ENCODE peak calls at places on chromosomes 3 and 15, in four cellular contexts. One of them, this sample, is unnamed.

GRCh38 chr3:166829896-166830295 is 550.2 kb downstream of the ZBBX start:
- DNase-seq in right atrium auricular region: no peak
- DNase-seq in RWPE1: peak; percentile 12
- DNase-seq in breast epithelium: no peak
- DNase-seq in this sample: no peak

GRCh38 chr3:179719048-179719734 is 66.4 kb downstream of the USP13 start:
- DNase-seq in breast epithelium: no peak
- DNase-seq in RWPE1: no peak
- DNase-seq in right atrium auricular region: no peak
- DNase-seq in this sample: no peak

GRCh38 chr3:189139631-189140030 is 32.1 kb upstream of the TPRG1 start:
- DNase-seq in breast epithelium: no peak
- DNase-seq in RWPE1: no peak
- DNase-seq in right atrium auricular region: no peak
- DNase-seq in this sample: no peak

GRCh38 chr3:45988804-45989203 is 6.8 kb downstream of the FYCO1 start:
- DNase-seq in right atrium auricular region: no peak
- DNase-seq in RWPE1: peak; percentile 55
- DNase-seq in breast epithelium: no peak
- DNase-seq in this sample: no peak

GRCh38 chr15:84797212-84797611 is 19.9 kb upstream of the ALPK3 start:
- DNase-seq in breast epithelium: no peak
- DNase-seq in right atrium auricular region: peak; percentile 48
- DNase-seq in RWPE1: no peak
- DNase-seq in this sample: no peak

GRCh38 chr15:56927816-56928215 is 9.4 kb downstream of the TCF12 start:
- DNase-seq in right atrium auricular region: no peak
- DNase-seq in RWPE1: no peak
- DNase-seq in breast epithelium: no peak
- DNase-seq in this sample: no peak

GRCh38 chr3:177351757-177352158 is 154.5 kb upstream of the TBL1XR1 start:
- DNase-seq in breast epithelium: no peak
- DNase-seq in right atrium auricular region: no peak
- DNase-seq in RWPE1: no peak
- DNase-seq in this sample: no peak

GRCh38 chr15:78056714-78057269 is 20.7 kb downstream of the TBC1D2B start:
- DNase-seq in RWPE1: peak; percentile 57
- DNase-seq in right atrium auricular region: no peak
- DNase-seq in breast epithelium: no peak
- DNase-seq in this sample: no peak

GRCh38 chr15:31523027-31523654 is 196.5 kb downstream of the KLF13 start:
- DNase-seq in right atrium auricular region: peak; percentile 55
- DNase-seq in breast epithelium: peak; percentile 11
- DNase-seq in RWPE1: no peak
- DNase-seq in this sample: no peak

GRCh38 chr3:101320475-101320874 is at the start of gene IMPG2:
- DNase-seq in right atrium auricular region: no peak
- DNase-seq in RWPE1: no peak
- DNase-seq in breast epithelium: no peak
- DNase-seq in this sample: no peak

GRCh38 chr3:63279000-63279366 is 875 bp downstream of the SYNPR start:
- DNase-seq in right atrium auricular region: no peak
- DNase-seq in breast epithelium: no peak
- DNase-seq in RWPE1: no peak
- DNase-seq in this sample: no peak

GRCh38 chr15:23570466-23570865 is 5.0 kb downstream of the MKRN3 start:
- DNase-seq in right atrium auricular region: no peak
- DNase-seq in RWPE1: no peak
- DNase-seq in breast epithelium: no peak
- DNase-seq in this sample: no peak

GRCh38 chr3:24119321-24119751 is 174.2 kb downstream of the NR1D2 start:
- DNase-seq in right atrium auricular region: no peak
- DNase-seq in RWPE1: peak; percentile 43
- DNase-seq in breast epithelium: no peak
- DNase-seq in this sample: no peak

GRCh38 chr3:38004415-38005075 is 14.0 kb downstream of the VILL start:
- DNase-seq in breast epithelium: peak; percentile 84
- DNase-seq in right atrium auricular region: peak; percentile 85
- DNase-seq in RWPE1: peak; percentile 41
- DNase-seq in this sample: no peak

GRCh38 chr3:188338081-188338480 is 184.1 kb downstream of the LPP start:
- DNase-seq in breast epithelium: no peak
- DNase-seq in RWPE1: no peak
- DNase-seq in right atrium auricular region: no peak
- DNase-seq in this sample: no peak

GRCh38 chr3:123993818-123994217 is 1.9 kb upstream of the ROPN1 start:
- DNase-seq in RWPE1: no peak
- DNase-seq in breast epithelium: no peak
- DNase-seq in right atrium auricular region: no peak
- DNase-seq in this sample: no peak

GRCh38 chr3:107208100-107208499 is 169.1 kb upstream of the CCDC54 start:
- DNase-seq in right atrium auricular region: no peak
- DNase-seq in breast epithelium: no peak
- DNase-seq in RWPE1: peak; percentile 70
- DNase-seq in this sample: no peak

GRCh38 chr3:87076951-87077350 is 86.0 kb upstream of the VGLL3 start:
- DNase-seq in breast epithelium: no peak
- DNase-seq in right atrium auricular region: no peak
- DNase-seq in RWPE1: peak; percentile 7
- DNase-seq in this sample: no peak

GRCh38 chr3:20047940-20048339 is 7.7 kb downstream of the KAT2B start:
- DNase-seq in breast epithelium: no peak
- DNase-seq in right atrium auricular region: no peak
- DNase-seq in RWPE1: no peak
- DNase-seq in this sample: no peak

GRCh38 chr3:4376499-4376898 is 73.3 kb downstream of the SETMAR start:
- DNase-seq in RWPE1: no peak
- DNase-seq in right atrium auricular region: no peak
- DNase-seq in breast epithelium: no peak
- DNase-seq in this sample: peak; percentile 55

GRCh38 chr3:149004622-149005021 is 13.3 kb downstream of the GYG1 start:
- DNase-seq in breast epithelium: no peak
- DNase-seq in RWPE1: no peak
- DNase-seq in right atrium auricular region: no peak
- DNase-seq in this sample: no peak

GRCh38 chr3:162729686-162730085 is 1233.1 kb downstream of the OTOL1 start:
- DNase-seq in RWPE1: no peak
- DNase-seq in right atrium auricular region: no peak
- DNase-seq in breast epithelium: no peak
- DNase-seq in this sample: no peak

This sample was measured in esophagus muscularis mucosa.